ENCODE peak calls at places on chromosomes 11 and 22, in nine cellular contexts. Z, U, D, M, B, V, T, H and R are unnamed samples.

GRCh38 chr11:69774354-69775162 is 583 bp downstream of the FGF4 start:
- DNase-seq in Z (no peak), U (peak; percentile 64), D (no peak), M (no peak), B (no peak), V (no peak), T (no peak), H (no peak), R (no peak)

GRCh38 chr22:42630901-42631602 is 9.3 kb downstream of the ATP5MGL start:
- DNase-seq in Z (no peak), U (no peak), D (no peak), M (no peak), B (no peak), V (no peak), T (no peak), H (no peak), R (peak; percentile 66)

GRCh38 chr11:75492181-75492820 is 33.4 kb downstream of the GDPD5 start:
- DNase-seq in Z (no peak), U (no peak), D (no peak), M (no peak), B (no peak), V (peak; percentile 47), T (no peak), H (no peak), R (peak; percentile 60)

GRCh38 chr11:12319734-12320387 is 57.5 kb upstream of the PARVA start:
- DNase-seq in Z (no peak), U (no peak), D (no peak), M (no peak), B (no peak), V (no peak), T (no peak), H (peak; percentile 69), R (no peak)

GRCh38 chr11:77113382-77114088 is 10.9 kb downstream of the OMP start:
- DNase-seq in Z (peak; percentile 35), U (peak; percentile 54), D (peak; percentile 47), M (no peak), B (peak; percentile 28), V (no peak), T (peak; percentile 31), H (peak; percentile 55), R (peak; percentile 45)

GRCh38 chr22:26124991-26125725 is 44.1 kb upstream of the SEZ6L start:
- DNase-seq in Z (no peak), U (no peak), D (no peak), M (no peak), B (no peak), V (no peak), T (no peak), H (no peak), R (no peak)

GRCh38 chr11:130477646-130478203 is 29.3 kb downstream of the ADAMTS15 start:
- DNase-seq in Z (no peak), U (no peak), D (peak; percentile 45), M (no peak), B (no peak), V (no peak), T (peak; percentile 18), H (no peak), R (peak; percentile 9)

GRCh38 chr22:42344391-42344861 is 74.0 kb upstream of the TCF20 start:
- DNase-seq in Z (no peak), U (no peak), D (no peak), M (no peak), B (peak; percentile 37), V (no peak), T (no peak), H (peak; percentile 54), R (peak; percentile 26)

GRCh38 chr11:118933486-118933885 is 7.8 kb upstream of the BCL9L start:
- DNase-seq in Z (no peak), U (no peak), D (peak; percentile 32), M (no peak), B (no peak), V (no peak), T (no peak), H (no peak), R (no peak)

GRCh38 chr11:64767344-64768299 is 7.8 kb upstream of the PYGM start:
- DNase-seq in Z (peak; percentile 39), U (peak; percentile 84), D (peak; percentile 70), M (peak; percentile 70), B (peak; percentile 68), V (no peak), T (peak; percentile 45), H (peak; percentile 54), R (peak; percentile 70)

GRCh38 chr11:78961186-78961782 is 386.6 kb upstream of the NARS2 start:
- DNase-seq in Z (peak; percentile 19), U (no peak), D (peak; percentile 31), M (no peak), B (peak; percentile 29), V (no peak), T (no peak), H (no peak), R (peak; percentile 4)